ENCODE peak calls at places on chromosome 1, in eight cellular contexts. One of them, this sample, is unnamed.

GRCh38 chr1:211247921-211248320 is 11.2 kb upstream of the RCOR3 start:
- DNase-seq in RPMI7951: no peak
- DNase-seq in Right ventricle myocardium superior: no peak
- DNase-seq in NCI-H187: no peak
- DNase-seq in T-helper 9 cell: no peak
- DNase-seq in ACHN: no peak
- DNase-seq in activated CD4-positive, alpha-beta T cell treated with anti-CD3 and anti-CD28 coated beads for 4 hours: no peak
- DNase-seq in AG04450: no peak
- DNase-seq in this sample: no peak

GRCh38 chr1:8844421-8845063 is 27.1 kb upstream of the RERE start:
- DNase-seq in RPMI7951: peak; percentile 88
- DNase-seq in Right ventricle myocardium superior: no peak
- DNase-seq in NCI-H187: no peak
- DNase-seq in T-helper 9 cell: no peak
- DNase-seq in ACHN: no peak
- DNase-seq in activated CD4-positive, alpha-beta T cell treated with anti-CD3 and anti-CD28 coated beads for 4 hours: no peak
- DNase-seq in AG04450: no peak
- DNase-seq in this sample: no peak

GRCh38 chr1:236334893-236335545 is 53.3 kb upstream of the ERO1B start:
- DNase-seq in RPMI7951: no peak
- DNase-seq in Right ventricle myocardium superior: no peak
- DNase-seq in NCI-H187: no peak
- DNase-seq in T-helper 9 cell: no peak
- DNase-seq in ACHN: no peak
- DNase-seq in activated CD4-positive, alpha-beta T cell treated with anti-CD3 and anti-CD28 coated beads for 4 hours: no peak
- DNase-seq in AG04450: no peak
- DNase-seq in this sample: no peak

GRCh38 chr1:11067716-11068495 is 8.1 kb upstream of the SRM start:
- DNase-seq in RPMI7951: no peak
- DNase-seq in Right ventricle myocardium superior: no peak
- DNase-seq in NCI-H187: no peak
- DNase-seq in T-helper 9 cell: no peak
- DNase-seq in ACHN: no peak
- DNase-seq in activated CD4-positive, alpha-beta T cell treated with anti-CD3 and anti-CD28 coated beads for 4 hours: no peak
- DNase-seq in AG04450: no peak
- DNase-seq in this sample: no peak

GRCh38 chr1:116855220-116855619 is 54.5 kb upstream of the PTGFRN start:
- DNase-seq in RPMI7951: peak; percentile 87
- DNase-seq in Right ventricle myocardium superior: peak; percentile 77
- DNase-seq in NCI-H187: peak; percentile 40
- DNase-seq in T-helper 9 cell: no peak
- DNase-seq in ACHN: no peak
- DNase-seq in activated CD4-positive, alpha-beta T cell treated with anti-CD3 and anti-CD28 coated beads for 4 hours: no peak
- DNase-seq in AG04450: no peak
- DNase-seq in this sample: no peak

GRCh38 chr1:43565600-43566360 is 35.1 kb downstream of the PTPRF start:
- DNase-seq in RPMI7951: peak; percentile 42
- DNase-seq in Right ventricle myocardium superior: peak; percentile 72
- DNase-seq in NCI-H187: peak; percentile 77
- DNase-seq in T-helper 9 cell: no peak
- DNase-seq in ACHN: no peak
- DNase-seq in activated CD4-positive, alpha-beta T cell treated with anti-CD3 and anti-CD28 coated beads for 4 hours: no peak
- DNase-seq in AG04450: no peak
- DNase-seq in this sample: no peak

GRCh38 chr1:184199036-184199796 is 147.7 kb downstream of the TSEN15 start:
- DNase-seq in RPMI7951: peak; percentile 43
- DNase-seq in Right ventricle myocardium superior: no peak
- DNase-seq in NCI-H187: no peak
- DNase-seq in T-helper 9 cell: no peak
- DNase-seq in ACHN: no peak
- DNase-seq in activated CD4-positive, alpha-beta T cell treated with anti-CD3 and anti-CD28 coated beads for 4 hours: no peak
- DNase-seq in AG04450: no peak
- DNase-seq in this sample: no peak

GRCh38 chr1:247332901-247333361 is 1.3 kb upstream of the ZNF496 start:
- DNase-seq in RPMI7951: peak; percentile 4
- DNase-seq in Right ventricle myocardium superior: peak; percentile 64
- DNase-seq in NCI-H187: no peak
- DNase-seq in T-helper 9 cell: no peak
- DNase-seq in ACHN: no peak
- DNase-seq in activated CD4-positive, alpha-beta T cell treated with anti-CD3 and anti-CD28 coated beads for 4 hours: no peak
- DNase-seq in AG04450: no peak
- DNase-seq in this sample: no peak

GRCh38 chr1:60621524-60621923 is 460.8 kb upstream of the NFIA start:
- DNase-seq in RPMI7951: no peak
- DNase-seq in Right ventricle myocardium superior: peak; percentile 35
- DNase-seq in NCI-H187: peak; percentile 6
- DNase-seq in T-helper 9 cell: no peak
- DNase-seq in ACHN: no peak
- DNase-seq in activated CD4-positive, alpha-beta T cell treated with anti-CD3 and anti-CD28 coated beads for 4 hours: no peak
- DNase-seq in AG04450: no peak
- DNase-seq in this sample: no peak

GRCh38 chr1:91883470-91883869 is 2.5 kb downstream of the TGFBR3 start:
- DNase-seq in RPMI7951: peak; percentile 25
- DNase-seq in Right ventricle myocardium superior: no peak
- DNase-seq in NCI-H187: no peak
- DNase-seq in T-helper 9 cell: no peak
- DNase-seq in ACHN: peak; percentile 37
- DNase-seq in activated CD4-positive, alpha-beta T cell treated with anti-CD3 and anti-CD28 coated beads for 4 hours: peak; percentile 15
- DNase-seq in AG04450: no peak
- DNase-seq in this sample: no peak

GRCh38 chr1:38060557-38060956 is 14.0 kb upstream of the POU3F1 start:
- DNase-seq in RPMI7951: no peak
- DNase-seq in Right ventricle myocardium superior: no peak
- DNase-seq in NCI-H187: no peak
- DNase-seq in T-helper 9 cell: no peak
- DNase-seq in ACHN: no peak
- DNase-seq in activated CD4-positive, alpha-beta T cell treated with anti-CD3 and anti-CD28 coated beads for 4 hours: no peak
- DNase-seq in AG04450: no peak
- DNase-seq in this sample: no peak

GRCh38 chr1:58791106-58791505 is 7.3 kb upstream of the JUN start:
- DNase-seq in RPMI7951: no peak
- DNase-seq in Right ventricle myocardium superior: no peak
- DNase-seq in NCI-H187: no peak
- DNase-seq in T-helper 9 cell: no peak
- DNase-seq in ACHN: no peak
- DNase-seq in activated CD4-positive, alpha-beta T cell treated with anti-CD3 and anti-CD28 coated beads for 4 hours: no peak
- DNase-seq in AG04450: no peak
- DNase-seq in this sample: no peak

GRCh38 chr1:5831600-5832335 is 160.5 kb downstream of the NPHP4 start:
- DNase-seq in RPMI7951: no peak
- DNase-seq in Right ventricle myocardium superior: no peak
- DNase-seq in NCI-H187: no peak
- DNase-seq in T-helper 9 cell: no peak
- DNase-seq in ACHN: no peak
- DNase-seq in activated CD4-positive, alpha-beta T cell treated with anti-CD3 and anti-CD28 coated beads for 4 hours: no peak
- DNase-seq in AG04450: no peak
- DNase-seq in this sample: no peak

GRCh38 chr1:84345220-84345619 is 43.7 kb downstream of the SAMD13 start:
- DNase-seq in RPMI7951: no peak
- DNase-seq in Right ventricle myocardium superior: no peak
- DNase-seq in NCI-H187: no peak
- DNase-seq in T-helper 9 cell: no peak
- DNase-seq in ACHN: no peak
- DNase-seq in activated CD4-positive, alpha-beta T cell treated with anti-CD3 and anti-CD28 coated beads for 4 hours: no peak
- DNase-seq in AG04450: no peak
- DNase-seq in this sample: no peak

GRCh38 chr1:48869116-48869893 is 92.6 kb upstream of the BEND5 start:
- DNase-seq in RPMI7951: no peak
- DNase-seq in Right ventricle myocardium superior: no peak
- DNase-seq in NCI-H187: no peak
- DNase-seq in T-helper 9 cell: no peak
- DNase-seq in ACHN: no peak
- DNase-seq in activated CD4-positive, alpha-beta T cell treated with anti-CD3 and anti-CD28 coated beads for 4 hours: no peak
- DNase-seq in AG04450: no peak
- DNase-seq in this sample: no peak

GRCh38 chr1:6359568-6360496 is 33.7 kb downstream of the ACOT7 start:
- DNase-seq in RPMI7951: peak; percentile 98
- DNase-seq in Right ventricle myocardium superior: peak; percentile 74
- DNase-seq in NCI-H187: no peak
- DNase-seq in T-helper 9 cell: peak; percentile 28
- DNase-seq in ACHN: peak; percentile 59
- DNase-seq in activated CD4-positive, alpha-beta T cell treated with anti-CD3 and anti-CD28 coated beads for 4 hours: peak; percentile 47
- DNase-seq in AG04450: peak; percentile 47
- DNase-seq in this sample: no peak

GRCh38 chr1:17075470-17076255 is 21.8 kb upstream of the SDHB start:
- DNase-seq in RPMI7951: no peak
- DNase-seq in Right ventricle myocardium superior: no peak
- DNase-seq in NCI-H187: no peak
- DNase-seq in T-helper 9 cell: no peak
- DNase-seq in ACHN: peak; percentile 44
- DNase-seq in activated CD4-positive, alpha-beta T cell treated with anti-CD3 and anti-CD28 coated beads for 4 hours: no peak
- DNase-seq in AG04450: no peak
- DNase-seq in this sample: no peak

GRCh38 chr1:1080951-1081310 is 6.8 kb upstream of the RNF223 start:
- DNase-seq in RPMI7951: no peak
- DNase-seq in Right ventricle myocardium superior: peak; percentile 37
- DNase-seq in NCI-H187: no peak
- DNase-seq in T-helper 9 cell: no peak
- DNase-seq in ACHN: no peak
- DNase-seq in activated CD4-positive, alpha-beta T cell treated with anti-CD3 and anti-CD28 coated beads for 4 hours: no peak
- DNase-seq in AG04450: no peak
- DNase-seq in this sample: no peak

GRCh38 chr1:24142546-24143431 is at the start of gene IL22RA1:
- DNase-seq in RPMI7951: peak; percentile 51
- DNase-seq in Right ventricle myocardium superior: peak; percentile 58
- DNase-seq in NCI-H187: no peak
- DNase-seq in T-helper 9 cell: no peak
- DNase-seq in ACHN: peak; percentile 35
- DNase-seq in activated CD4-positive, alpha-beta T cell treated with anti-CD3 and anti-CD28 coated beads for 4 hours: no peak
- DNase-seq in AG04450: no peak
- DNase-seq in this sample: no peak

This sample was measured in activated T-cell treated with anti-CD3 and anti-CD28 coated beads for 1 hour.